ENCODE peak calls at places on chromosomes 16 and 17, in six cellular contexts. E is epithelial cell of esophagus, L is progenitor cell of endocrine pancreas, D is transverse colon, Z is mucosa of descending colon, X is body of pancreas. F is an unnamed sample.

GRCh38 chr17:19703106-19703775 is 13.1 kb downstream of the SLC47A2 start:
- DNase-seq in E (no peak), L (no peak), D (no peak), Z (no peak), X (no peak), F (no peak)

GRCh38 chr16:11142261-11142630 is 113.8 kb downstream of the SOCS1 start:
- DNase-seq in E (no peak), L (no peak), D (no peak), Z (no peak), X (no peak), F (no peak)

GRCh38 chr17:72747416-72747815 is 345.1 kb downstream of the SLC39A11 start:
- DNase-seq in E (no peak), L (no peak), D (no peak), Z (no peak), X (no peak), F (no peak)

GRCh38 chr17:83061586-83061985 is 17.8 kb upstream of the METRNL start:
- DNase-seq in E (no peak), L (peak), D (no peak), Z (no peak), X (no peak), F (no peak)

GRCh38 chr17:82932146-82933005 is 92.6 kb upstream of the ZNF750 start:
- DNase-seq in E (peak), L (no peak), D (no peak), Z (peak), X (no peak), F (no peak)

GRCh38 chr16:11016993-11017392 is 72.6 kb downstream of the CLEC16A start:
- DNase-seq in E (peak), L (no peak), D (peak), Z (peak), X (peak), F (no peak)

GRCh38 chr17:72024457-72024856 is 96.4 kb upstream of the SOX9 start:
- DNase-seq in E (no peak), L (no peak), D (no peak), Z (no peak), X (no peak), F (no peak)

GRCh38 chr16:84844049-84844350 is 24.2 kb downstream of the CRISPLD2 start:
- DNase-seq in E (no peak), L (no peak), D (peak), Z (peak), X (peak), F (peak)

GRCh38 chr17:19409509-19409908 is 1.5 kb upstream of the RNF112 start:
- DNase-seq in E (peak), L (no peak), D (no peak), Z (no peak), X (no peak), F (no peak)

GRCh38 chr17:17098426-17099035 is 56.3 kb downstream of the MPRIP start:
- DNase-seq in E (no peak), L (no peak), D (no peak), Z (no peak), X (peak), F (no peak)

GRCh38 chr17:6027342-6028024 is 42.7 kb upstream of the WSCD1 start:
- DNase-seq in E (no peak), L (no peak), D (no peak), Z (no peak), X (no peak), F (no peak)

GRCh38 chr17:34420254-34420766 is 57.3 kb upstream of the CCL1 start:
- DNase-seq in E (peak), L (peak), D (peak), Z (no peak), X (peak), F (peak)

GRCh38 chr17:64146418-64147109 is 16.6 kb upstream of the ERN1 start:
- DNase-seq in E (peak), L (peak), D (peak), Z (peak), X (peak), F (peak)

GRCh38 chr17:64145751-64146417 is 15.9 kb upstream of the ERN1 start:
- DNase-seq in E (peak), L (peak), D (peak), Z (peak), X (peak), F (peak)

GRCh38 chr17:64148017-64148631 is 18.2 kb upstream of the ERN1 start:
- DNase-seq in E (no peak), L (no peak), D (no peak), Z (no peak), X (no peak), F (no peak)

GRCh38 chr17:64147110-64148016 is 17.4 kb upstream of the ERN1 start:
- DNase-seq in E (no peak), L (no peak), D (no peak), Z (no peak), X (peak), F (no peak)

GRCh38 chr17:64145460-64145750 is 15.5 kb upstream of the ERN1 start:
- DNase-seq in E (no peak), L (no peak), D (no peak), Z (no peak), X (no peak), F (no peak)
- TF ChIP-seq CTCF in E (no peak), L (no peak), D (no peak), Z (no peak), X (no peak), F (no peak)

GRCh38 chr16:1163567-1164055 is 10.7 kb downstream of the CACNA1H start:
- DNase-seq in E (no peak), L (no peak), D (no peak), Z (no peak), X (no peak), F (no peak)
- TF ChIP-seq CTCF in E (no peak), L (no peak), D (no peak), Z (no peak), X (no peak), F (no peak)

DNA sequence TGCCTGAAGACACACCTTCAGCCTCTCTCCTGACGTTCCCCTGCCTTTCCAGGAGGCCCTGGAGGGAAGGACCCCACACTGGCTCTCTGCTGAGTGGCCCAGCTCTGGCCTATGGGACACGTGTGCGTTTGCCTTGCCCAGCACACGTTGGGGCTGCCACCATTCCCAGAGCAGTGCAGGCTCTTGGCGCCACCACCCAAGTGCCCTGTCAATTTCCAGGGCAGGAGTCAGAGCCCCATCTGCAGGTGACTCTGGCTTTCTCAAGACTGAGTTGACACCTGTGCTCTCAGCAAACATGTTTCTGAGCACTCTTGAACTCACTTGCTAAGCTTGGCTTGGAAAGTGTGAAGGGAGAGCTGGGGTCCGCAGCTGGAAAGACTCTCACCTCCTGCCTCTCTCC is 4.7 kb upstream of the IRF8 start:
- DNase-seq in E (no peak), L (no peak), D (peak), Z (no peak), X (peak), F (no peak)
- TF ChIP-seq CTCF in E (no peak), L (no peak), D (peak), Z (no peak), X (peak), F (no peak)

DNA sequence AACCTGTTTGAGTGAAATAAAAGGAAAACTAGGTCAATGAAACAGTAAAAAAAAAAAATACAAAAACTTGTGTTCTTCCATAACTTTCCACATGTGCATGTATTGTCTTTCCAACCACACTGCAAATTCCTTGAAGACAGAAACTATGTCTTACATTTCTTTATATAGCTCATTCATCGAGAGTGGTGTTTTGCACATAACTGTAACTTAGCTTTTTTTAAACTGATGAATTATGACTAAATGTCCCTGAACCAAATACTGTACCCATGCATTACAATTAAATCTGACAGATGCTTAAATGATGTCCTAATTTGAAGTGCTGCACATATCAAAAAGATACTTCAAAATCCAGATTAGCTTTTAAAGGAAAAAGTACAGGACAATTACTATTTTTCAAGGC is 50.1 kb downstream of the BRIP1 start:
- DNase-seq in E (no peak), L (no peak), D (no peak), Z (no peak), X (no peak), F (no peak)
- TF ChIP-seq CTCF in E (no peak), L (no peak), D (no peak), Z (no peak), X (no peak), F (no peak)

GRCh38 chr16:21702259-21702658 is 38.5 kb downstream of the OTOA start:
- DNase-seq in E (peak), L (no peak), D (no peak), Z (no peak), X (no peak), F (no peak)

GRCh38 chr16:21703156-21703555 is 39.4 kb downstream of the OTOA start:
- DNase-seq in E (no peak), L (no peak), D (no peak), Z (no peak), X (no peak), F (no peak)

GRCh38 chr16:21697032-21697431 is 33.3 kb downstream of the OTOA start:
- DNase-seq in E (peak), L (no peak), D (no peak), Z (no peak), X (no peak), F (no peak)

GRCh38 chr16:21701271-21701670 is 37.5 kb downstream of the OTOA start:
- DNase-seq in E (no peak), L (no peak), D (no peak), Z (no peak), X (no peak), F (no peak)

DNA sequence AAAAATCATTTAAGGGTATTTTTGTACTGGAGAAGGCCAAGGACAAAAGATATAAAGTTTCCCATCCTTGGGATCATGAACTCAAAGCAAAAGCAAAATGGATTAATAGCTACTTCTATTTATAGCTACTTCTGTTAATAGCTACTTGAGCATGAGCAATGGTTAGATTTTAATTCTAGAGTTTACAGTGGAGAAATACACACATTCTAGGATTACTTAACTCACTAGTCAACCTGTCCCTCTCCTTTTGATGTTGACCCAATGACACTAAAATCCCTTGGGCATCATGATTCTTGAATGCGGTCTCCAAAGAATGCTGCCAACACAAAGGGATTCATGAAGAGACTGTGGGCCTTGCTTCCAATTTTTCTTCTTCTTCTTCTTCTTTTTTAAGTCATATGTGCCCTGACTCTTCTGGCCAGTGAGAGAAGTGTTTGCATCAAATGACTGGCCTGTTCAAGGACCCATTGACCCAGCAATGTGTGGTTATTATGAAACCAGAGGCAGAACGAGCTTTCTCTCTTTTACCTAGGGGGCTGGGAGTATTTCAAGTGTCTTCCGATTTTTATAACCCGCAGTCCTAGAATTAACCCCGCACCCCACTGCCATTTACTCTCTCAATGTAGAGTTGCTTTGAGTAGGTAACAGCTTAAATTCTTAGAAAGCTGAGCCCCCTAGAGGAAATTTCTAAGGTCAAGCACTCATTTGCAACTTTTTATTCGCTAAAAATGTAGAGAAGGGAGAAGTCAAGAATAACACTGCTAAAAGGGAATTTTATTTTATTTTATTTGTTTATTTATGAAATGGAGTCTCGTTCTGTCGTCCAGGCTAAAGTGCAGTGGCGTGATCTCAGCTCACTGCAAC is 34.6 kb downstream of the OTOA start:
- DNase-seq in E (no peak), L (no peak), D (no peak), Z (no peak), X (no peak), F (no peak)
- TF ChIP-seq CTCF in E (no peak), L (peak), D (no peak), Z (no peak), X (no peak), F (no peak)

DNA sequence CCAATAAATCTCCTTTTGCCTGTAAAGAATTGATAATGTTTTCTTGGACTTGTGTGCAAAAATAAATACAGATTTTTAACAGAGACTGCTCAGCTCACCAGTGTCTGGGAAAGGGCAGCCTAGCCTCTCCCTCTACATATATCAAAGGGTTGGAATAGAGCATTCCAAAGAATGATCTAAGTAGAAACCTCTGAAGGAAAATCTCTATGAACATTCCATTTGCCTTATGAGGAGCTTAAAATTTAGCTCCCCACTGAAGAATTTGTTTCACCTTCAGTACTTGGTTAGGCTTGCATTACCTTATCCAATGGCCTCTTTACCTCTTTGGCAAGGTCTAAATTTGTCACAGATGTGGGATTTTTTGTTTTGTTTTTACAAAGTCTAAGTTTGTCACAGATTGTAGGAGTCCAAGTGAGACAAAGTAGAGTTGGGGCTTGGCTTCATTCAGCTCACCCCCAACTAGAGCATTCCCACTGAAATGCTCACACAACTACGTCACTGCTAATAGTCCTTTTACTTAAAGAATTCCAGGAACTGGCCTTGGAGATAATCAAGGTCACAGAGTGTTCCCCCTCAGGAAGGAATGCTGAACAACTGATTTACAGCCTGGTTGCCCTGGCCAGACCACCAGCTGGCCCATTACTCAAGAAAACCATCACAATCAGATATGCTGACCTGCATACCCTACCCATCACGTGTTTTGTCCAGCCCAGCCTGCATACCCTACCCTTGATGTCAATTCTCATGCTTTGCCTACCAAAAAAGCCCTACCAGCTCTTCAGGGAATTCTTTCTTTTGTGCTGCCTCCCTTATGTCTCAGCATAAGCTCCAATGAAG is 26.6 kb upstream of the PPM1D start:
- DNase-seq in E (no peak), L (no peak), D (no peak), Z (no peak), X (no peak), F (no peak)
- TF ChIP-seq CTCF in E (no peak), L (peak), D (no peak), Z (no peak), X (no peak), F (no peak)

GRCh38 chr16:53090271-53090590 is 35.4 kb downstream of the CHD9 start:
- DNase-seq in E (no peak), L (no peak), D (no peak), Z (no peak), X (no peak), F (no peak)
- TF ChIP-seq CTCF in E (no peak), L (no peak), D (no peak), Z (no peak), X (no peak), F (no peak)

GRCh38 chr17:50598487-50598886 is 36.2 kb upstream of the ABCC3 start:
- DNase-seq in E (no peak), L (no peak), D (no peak), Z (no peak), X (no peak), F (no peak)

GRCh38 chr17:50593321-50593720 is 32.8 kb downstream of the CACNA1G start:
- DNase-seq in E (no peak), L (peak), D (no peak), Z (no peak), X (peak), F (peak)

GRCh38 chr17:50594931-50595330 is 34.4 kb downstream of the CACNA1G start:
- DNase-seq in E (no peak), L (no peak), D (no peak), Z (no peak), X (no peak), F (no peak)

GRCh38 chr17:50594040-50594618 is 33.6 kb downstream of the CACNA1G start:
- DNase-seq in E (no peak), L (no peak), D (no peak), Z (no peak), X (no peak), F (no peak)

DNA sequence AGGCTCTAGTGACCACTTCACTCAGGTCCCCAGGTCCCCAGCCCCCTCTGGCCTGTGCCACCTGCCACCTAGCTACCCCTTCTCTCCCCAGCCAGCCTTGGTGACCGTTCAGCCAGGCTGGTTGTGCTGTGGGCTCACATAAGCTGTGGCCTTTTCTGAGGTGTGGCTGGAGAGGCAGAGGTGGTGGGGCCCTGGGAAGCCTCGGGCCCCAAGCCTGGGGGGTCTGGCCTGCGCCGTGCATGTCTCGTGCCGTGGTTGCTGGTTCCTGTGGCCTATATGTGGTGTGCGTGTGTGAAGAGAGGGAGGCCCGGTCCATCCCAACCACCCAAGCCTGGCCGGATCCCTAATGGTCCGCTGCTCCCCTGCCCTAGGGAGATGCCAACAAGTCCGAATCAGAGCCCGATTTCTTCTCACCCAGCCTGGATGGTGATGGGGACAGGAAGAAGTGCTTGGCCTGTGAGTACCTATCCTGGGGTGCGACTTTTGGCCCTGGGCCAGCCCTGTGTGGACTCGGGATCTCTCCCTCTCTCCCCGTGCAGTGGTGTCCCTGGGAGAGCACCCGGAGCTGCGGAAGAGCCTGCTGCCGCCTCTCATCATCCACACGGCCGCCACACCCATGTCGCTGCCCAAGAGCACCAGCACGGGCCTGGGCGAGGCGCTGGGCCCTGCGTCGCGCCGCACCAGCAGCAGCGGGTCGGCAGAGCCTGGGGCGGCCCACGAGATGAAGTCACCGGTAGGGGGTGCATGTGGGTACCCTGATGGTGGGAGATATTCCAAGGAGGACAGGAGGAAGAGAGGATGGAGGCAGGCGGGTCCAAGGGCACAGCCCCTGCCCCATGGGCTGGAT is 35.9 kb downstream of the CACNA1G start:
- DNase-seq in E (no peak), L (no peak), D (peak), Z (no peak), X (no peak), F (peak)
- TF ChIP-seq CTCF in E (no peak), L (peak), D (peak), Z (no peak), X (no peak), F (peak)

F was measured in glutamatergic neuron.